ENCODE peak calls at places on chromosome 13, in ten cellular contexts. P, G, C, D, B, M, J, S, Q and X are unnamed samples.

GRCh38 chr13:81326913-81327312 is 986.0 kb upstream of the SPRY2 start:
- DNase-seq in P (no peak), G (peak), C (no peak), D (no peak), B (no peak), M (no peak), J (no peak), S (no peak), Q (no peak), X (peak)

GRCh38 chr13:21427741-21428140 is 31.4 kb downstream of the ZDHHC20 start:
- DNase-seq in P (no peak), G (no peak), C (no peak), D (no peak), B (no peak), M (no peak), J (no peak), S (no peak), Q (no peak), X (no peak)

GRCh38 chr13:23921451-23921888 is 24.2 kb upstream of the C1QTNF9B start:
- DNase-seq in P (peak), G (peak), C (no peak), D (peak), B (no peak), M (no peak), J (no peak), S (no peak), Q (peak), X (peak)

GRCh38 chr13:113887700-113888201 is 23.9 kb upstream of the GAS6 start:
- DNase-seq in P (peak), G (no peak), C (no peak), D (no peak), B (no peak), M (no peak), J (no peak), S (no peak), Q (no peak), X (no peak)

GRCh38 chr13:27279506-27279905 is 8.9 kb downstream of the RASL11A start:
- DNase-seq in P (no peak), G (no peak), C (no peak), D (no peak), B (no peak), M (no peak), J (no peak), S (no peak), Q (no peak), X (no peak)

GRCh38 chr13:94708031-94708571 is 4.2 kb downstream of the SOX21 start:
- DNase-seq in P (no peak), G (peak), C (no peak), D (peak), B (no peak), M (no peak), J (no peak), S (no peak), Q (no peak), X (peak)

GRCh38 chr13:113573065-113573464 is 11.5 kb upstream of the TFDP1 start:
- DNase-seq in P (no peak), G (no peak), C (no peak), D (no peak), B (no peak), M (no peak), J (no peak), S (no peak), Q (no peak), X (no peak)

GRCh38 chr13:36385471-36385870 is 39.3 kb upstream of the SPART start:
- DNase-seq in P (no peak), G (no peak), C (no peak), D (no peak), B (no peak), M (no peak), J (no peak), S (no peak), Q (no peak), X (no peak)

GRCh38 chr13:42110410-42111155 is 62.1 kb downstream of the DGKH start:
- DNase-seq in P (peak), G (peak), C (no peak), D (peak), B (peak), M (no peak), J (peak), S (no peak), Q (peak), X (peak)

GRCh38 chr13:108895220-108895704 is 265.9 kb downstream of the MYO16 start:
- DNase-seq in P (peak), G (peak), C (no peak), D (no peak), B (no peak), M (no peak), J (no peak), S (no peak), Q (peak), X (peak)

GRCh38 chr13:107035778-107036177 is 467.8 kb upstream of the ARGLU1 start:
- DNase-seq in P (no peak), G (no peak), C (no peak), D (no peak), B (no peak), M (no peak), J (no peak), S (no peak), Q (no peak), X (no peak)

GRCh38 chr13:75415720-75416119 is 66.2 kb downstream of the TBC1D4 start:
- DNase-seq in P (peak), G (no peak), C (no peak), D (no peak), B (no peak), M (no peak), J (no peak), S (no peak), Q (peak), X (no peak)

GRCh38 chr13:106152047-106152446 is 383.4 kb downstream of the EFNB2 start:
- DNase-seq in P (no peak), G (peak), C (no peak), D (no peak), B (no peak), M (no peak), J (no peak), S (no peak), Q (no peak), X (no peak)

GRCh38 chr13:101267656-101268055 is 148.7 kb downstream of the NALCN start:
- DNase-seq in P (peak), G (no peak), C (no peak), D (no peak), B (no peak), M (no peak), J (no peak), S (no peak), Q (no peak), X (no peak)

GRCh38 chr13:24313449-24313848 is 4.1 kb downstream of the C1QTNF9 start:
- DNase-seq in P (peak), G (no peak), C (no peak), D (no peak), B (no peak), M (no peak), J (no peak), S (no peak), Q (peak), X (no peak)